ENCODE peak calls at places on chromosomes 6 and 20, in nine cellular contexts. One of them, this sample, is unnamed.

GRCh38 chr6:12150812-12151432 is 138.8 kb downstream of the HIVEP1 start:
- DNase-seq in foreskin fibroblast: peak
- DNase-seq in activated gamma-delta T cell treated with Interleukin-2 at 50 U/mL for 16 hours: peak
- DNase-seq in left ventricle myocardium inferior: no peak
- DNase-seq in NCI-H226: no peak
- DNase-seq in HT1080: peak
- DNase-seq in left ventricle myocardium superior: peak
- DNase-seq in anterior cingulate cortex: peak
- DNase-seq in stimulated activated CD4-positive, alpha-beta T cell treated with anti-CD3 and anti-CD28 coated beads, TNF-alpha, amount 100 ng/mL, for 4 hours: no peak
- DNase-seq in this sample: no peak

GRCh38 chr20:62588458-62589149 is 53.7 kb upstream of the SLCO4A1 start:
- DNase-seq in foreskin fibroblast: peak
- DNase-seq in activated gamma-delta T cell treated with Interleukin-2 at 50 U/mL for 16 hours: no peak
- DNase-seq in left ventricle myocardium inferior: no peak
- DNase-seq in NCI-H226: no peak
- DNase-seq in HT1080: peak
- DNase-seq in left ventricle myocardium superior: peak
- DNase-seq in anterior cingulate cortex: no peak
- DNase-seq in stimulated activated CD4-positive, alpha-beta T cell treated with anti-CD3 and anti-CD28 coated beads, TNF-alpha, amount 100 ng/mL, for 4 hours: no peak
- DNase-seq in this sample: no peak

GRCh38 chr6:16174368-16175078 is 45.6 kb downstream of the MYLIP start:
- DNase-seq in foreskin fibroblast: no peak
- DNase-seq in activated gamma-delta T cell treated with Interleukin-2 at 50 U/mL for 16 hours: no peak
- DNase-seq in left ventricle myocardium inferior: no peak
- DNase-seq in NCI-H226: no peak
- DNase-seq in HT1080: no peak
- DNase-seq in left ventricle myocardium superior: no peak
- DNase-seq in anterior cingulate cortex: no peak
- DNase-seq in stimulated activated CD4-positive, alpha-beta T cell treated with anti-CD3 and anti-CD28 coated beads, TNF-alpha, amount 100 ng/mL, for 4 hours: no peak
- DNase-seq in this sample: no peak

GRCh38 chr20:36623444-36623843 is 17.9 kb downstream of the RAB5IF start:
- DNase-seq in foreskin fibroblast: no peak
- DNase-seq in activated gamma-delta T cell treated with Interleukin-2 at 50 U/mL for 16 hours: no peak
- DNase-seq in left ventricle myocardium inferior: no peak
- DNase-seq in NCI-H226: no peak
- DNase-seq in HT1080: no peak
- DNase-seq in left ventricle myocardium superior: no peak
- DNase-seq in anterior cingulate cortex: no peak
- DNase-seq in stimulated activated CD4-positive, alpha-beta T cell treated with anti-CD3 and anti-CD28 coated beads, TNF-alpha, amount 100 ng/mL, for 4 hours: no peak
- DNase-seq in this sample: no peak

GRCh38 chr20:20593447-20594170 is 118.8 kb downstream of the RALGAPA2 start:
- DNase-seq in foreskin fibroblast: peak
- DNase-seq in activated gamma-delta T cell treated with Interleukin-2 at 50 U/mL for 16 hours: no peak
- DNase-seq in left ventricle myocardium inferior: no peak
- DNase-seq in NCI-H226: no peak
- DNase-seq in HT1080: peak
- DNase-seq in left ventricle myocardium superior: no peak
- DNase-seq in anterior cingulate cortex: peak
- DNase-seq in stimulated activated CD4-positive, alpha-beta T cell treated with anti-CD3 and anti-CD28 coated beads, TNF-alpha, amount 100 ng/mL, for 4 hours: no peak
- DNase-seq in this sample: peak

GRCh38 chr20:62741191-62741676 is 32.6 kb downstream of the NTSR1 start:
- DNase-seq in foreskin fibroblast: peak
- DNase-seq in activated gamma-delta T cell treated with Interleukin-2 at 50 U/mL for 16 hours: no peak
- DNase-seq in left ventricle myocardium inferior: peak
- DNase-seq in NCI-H226: peak
- DNase-seq in HT1080: peak
- DNase-seq in left ventricle myocardium superior: no peak
- DNase-seq in anterior cingulate cortex: no peak
- DNase-seq in stimulated activated CD4-positive, alpha-beta T cell treated with anti-CD3 and anti-CD28 coated beads, TNF-alpha, amount 100 ng/mL, for 4 hours: no peak
- DNase-seq in this sample: no peak

GRCh38 chr20:53595018-53595378 is 1.4 kb upstream of the ZNF217 start:
- DNase-seq in foreskin fibroblast: no peak
- DNase-seq in activated gamma-delta T cell treated with Interleukin-2 at 50 U/mL for 16 hours: no peak
- DNase-seq in left ventricle myocardium inferior: no peak
- DNase-seq in NCI-H226: no peak
- DNase-seq in HT1080: no peak
- DNase-seq in left ventricle myocardium superior: no peak
- DNase-seq in anterior cingulate cortex: no peak
- DNase-seq in stimulated activated CD4-positive, alpha-beta T cell treated with anti-CD3 and anti-CD28 coated beads, TNF-alpha, amount 100 ng/mL, for 4 hours: no peak
- DNase-seq in this sample: no peak

GRCh38 chr6:159719287-159719686 is 8.0 kb upstream of the WTAP start:
- DNase-seq in foreskin fibroblast: no peak
- DNase-seq in activated gamma-delta T cell treated with Interleukin-2 at 50 U/mL for 16 hours: no peak
- DNase-seq in left ventricle myocardium inferior: no peak
- DNase-seq in NCI-H226: no peak
- DNase-seq in HT1080: no peak
- DNase-seq in left ventricle myocardium superior: no peak
- DNase-seq in anterior cingulate cortex: no peak
- DNase-seq in stimulated activated CD4-positive, alpha-beta T cell treated with anti-CD3 and anti-CD28 coated beads, TNF-alpha, amount 100 ng/mL, for 4 hours: no peak
- DNase-seq in this sample: no peak

GRCh38 chr20:57759724-57760123 is 49.9 kb upstream of the PMEPA1 start:
- DNase-seq in foreskin fibroblast: no peak
- DNase-seq in activated gamma-delta T cell treated with Interleukin-2 at 50 U/mL for 16 hours: no peak
- DNase-seq in left ventricle myocardium inferior: no peak
- DNase-seq in NCI-H226: no peak
- DNase-seq in HT1080: no peak
- DNase-seq in left ventricle myocardium superior: no peak
- DNase-seq in anterior cingulate cortex: no peak
- DNase-seq in stimulated activated CD4-positive, alpha-beta T cell treated with anti-CD3 and anti-CD28 coated beads, TNF-alpha, amount 100 ng/mL, for 4 hours: no peak
- DNase-seq in this sample: no peak

GRCh38 chr6:107264357-107264831 is 149.1 kb upstream of the BEND3 start:
- DNase-seq in foreskin fibroblast: peak
- DNase-seq in activated gamma-delta T cell treated with Interleukin-2 at 50 U/mL for 16 hours: no peak
- DNase-seq in left ventricle myocardium inferior: no peak
- DNase-seq in NCI-H226: peak
- DNase-seq in HT1080: peak
- DNase-seq in left ventricle myocardium superior: no peak
- DNase-seq in anterior cingulate cortex: no peak
- DNase-seq in stimulated activated CD4-positive, alpha-beta T cell treated with anti-CD3 and anti-CD28 coated beads, TNF-alpha, amount 100 ng/mL, for 4 hours: no peak
- DNase-seq in this sample: no peak

GRCh38 chr20:33165416-33166055 is 2.4 kb upstream of the BPIFA2 start:
- DNase-seq in foreskin fibroblast: no peak
- DNase-seq in activated gamma-delta T cell treated with Interleukin-2 at 50 U/mL for 16 hours: no peak
- DNase-seq in left ventricle myocardium inferior: no peak
- DNase-seq in NCI-H226: no peak
- DNase-seq in HT1080: no peak
- DNase-seq in left ventricle myocardium superior: no peak
- DNase-seq in anterior cingulate cortex: no peak
- DNase-seq in stimulated activated CD4-positive, alpha-beta T cell treated with anti-CD3 and anti-CD28 coated beads, TNF-alpha, amount 100 ng/mL, for 4 hours: no peak
- DNase-seq in this sample: no peak

GRCh38 chr20:50455656-50456451 is 54.3 kb upstream of the PTPN1 start:
- DNase-seq in foreskin fibroblast: no peak
- DNase-seq in activated gamma-delta T cell treated with Interleukin-2 at 50 U/mL for 16 hours: no peak
- DNase-seq in left ventricle myocardium inferior: peak
- DNase-seq in NCI-H226: no peak
- DNase-seq in HT1080: no peak
- DNase-seq in left ventricle myocardium superior: peak
- DNase-seq in anterior cingulate cortex: no peak
- DNase-seq in stimulated activated CD4-positive, alpha-beta T cell treated with anti-CD3 and anti-CD28 coated beads, TNF-alpha, amount 100 ng/mL, for 4 hours: no peak
- DNase-seq in this sample: no peak

GRCh38 chr20:55456316-55456940 is 548.9 kb downstream of the CBLN4 start:
- DNase-seq in foreskin fibroblast: no peak
- DNase-seq in activated gamma-delta T cell treated with Interleukin-2 at 50 U/mL for 16 hours: no peak
- DNase-seq in left ventricle myocardium inferior: no peak
- DNase-seq in NCI-H226: peak
- DNase-seq in HT1080: peak
- DNase-seq in left ventricle myocardium superior: no peak
- DNase-seq in anterior cingulate cortex: no peak
- DNase-seq in stimulated activated CD4-positive, alpha-beta T cell treated with anti-CD3 and anti-CD28 coated beads, TNF-alpha, amount 100 ng/mL, for 4 hours: no peak
- DNase-seq in this sample: no peak

GRCh38 chr20:63363013-63363957 is 2.1 kb upstream of the CHRNA4 start:
- DNase-seq in foreskin fibroblast: no peak
- DNase-seq in activated gamma-delta T cell treated with Interleukin-2 at 50 U/mL for 16 hours: no peak
- DNase-seq in left ventricle myocardium inferior: no peak
- DNase-seq in NCI-H226: no peak
- DNase-seq in HT1080: no peak
- DNase-seq in left ventricle myocardium superior: peak
- DNase-seq in anterior cingulate cortex: no peak
- DNase-seq in stimulated activated CD4-positive, alpha-beta T cell treated with anti-CD3 and anti-CD28 coated beads, TNF-alpha, amount 100 ng/mL, for 4 hours: no peak
- DNase-seq in this sample: no peak

GRCh38 chr6:44335631-44336030 is 6.8 kb upstream of the SPATS1 start:
- DNase-seq in foreskin fibroblast: no peak
- DNase-seq in activated gamma-delta T cell treated with Interleukin-2 at 50 U/mL for 16 hours: no peak
- DNase-seq in left ventricle myocardium inferior: no peak
- DNase-seq in NCI-H226: no peak
- DNase-seq in HT1080: no peak
- DNase-seq in left ventricle myocardium superior: no peak
- DNase-seq in anterior cingulate cortex: no peak
- DNase-seq in stimulated activated CD4-positive, alpha-beta T cell treated with anti-CD3 and anti-CD28 coated beads, TNF-alpha, amount 100 ng/mL, for 4 hours: no peak
- DNase-seq in this sample: no peak

This sample was measured in hippocampal formation.